ENCODE peak calls at places on chromosomes 13 and 19, in six cellular contexts. S is mesenchymal stem cell, X is mesendoderm, L is IMR-90, I is H1, O is H9. H is an unnamed sample.

GRCh38 chr13:48155850-48156249 is 60.9 kb upstream of the MED4 start:
- DNase-seq in O (no peak), L (peak; percentile 33), X (no peak), I (no peak), S (peak; percentile 45), H (no peak)

GRCh38 chr13:92938481-92939020 is 288.1 kb upstream of the GPC6 start:
- DNase-seq in L (no peak), X (peak; percentile 3), S (no peak), I (no peak), O (no peak), H (no peak)

GRCh38 chr13:46392967-46393366 is 5.9 kb upstream of the RUBCNL start:
- DNase-seq in I (no peak), L (no peak), O (no peak), S (no peak), X (no peak), H (no peak)

GRCh38 chr13:32515246-32515645 is 23.3 kb downstream of the N4BP2L2 start:
- DNase-seq in I (no peak), X (no peak), O (no peak), S (peak; percentile 17), L (peak; percentile 52), H (no peak)

GRCh38 chr19:48636859-48637448 is at the start of gene DBP:
- DNase-seq in O (peak; percentile 73), L (no peak), I (no peak), X (no peak), S (no peak), H (no peak)

GRCh38 chr13:98273824-98274786 is 97.0 kb upstream of the RNF113B start:
- DNase-seq in X (peak; percentile 65), S (peak; percentile 70), O (peak; percentile 50), I (no peak), L (peak; percentile 40), H (no peak)

GRCh38 chr13:31982540-31982939 is 49.0 kb upstream of the FRY start:
- DNase-seq in S (peak; percentile 98), X (no peak), I (no peak), L (peak; percentile 95), O (no peak), H (no peak)

GRCh38 chr13:56400774-56401173 is 739.9 kb upstream of the PRR20A start:
- DNase-seq in X (no peak), O (no peak), S (no peak), L (no peak), I (no peak), H (no peak)

GRCh38 chr19:58279042-58279924 is 528 bp downstream of the ZNF8 start:
- DNase-seq in O (peak; percentile 75), X (peak; percentile 87), L (peak; percentile 51), S (peak; percentile 78), I (peak; percentile 25), H (no peak)

GRCh38 chr13:75250526-75251183 is 231.3 kb downstream of the TBC1D4 start:
- DNase-seq in O (no peak), L (peak; percentile 83), X (no peak), I (no peak), S (no peak), H (no peak)

GRCh38 chr13:39279077-39279476 is 240.8 kb downstream of the NHLRC3 start:
- DNase-seq in O (no peak), L (no peak), S (no peak), X (no peak), I (no peak), H (no peak)

GRCh38 chr19:3458595-3459284 is 21.6 kb downstream of the SMIM24 start:
- DNase-seq in O (peak; percentile 71), S (peak; percentile 84), I (no peak), L (peak; percentile 25), X (peak; percentile 82), H (no peak)

GRCh38 chr13:96499646-96500045 is 409.7 kb downstream of the HS6ST3 start:
- DNase-seq in I (no peak), L (no peak), O (no peak), S (no peak), X (no peak), H (no peak)

GRCh38 chr13:51230473-51231105 is 8.4 kb downstream of the FAM124A start:
- DNase-seq in I (no peak), X (no peak), L (peak; percentile 7), S (peak; percentile 28), O (peak; percentile 18), H (no peak)

GRCh38 chr19:44879309-44880065 is 11.6 kb upstream of the TOMM40 start:
- DNase-seq in I (no peak), X (no peak), L (no peak), O (no peak), S (no peak), H (no peak)

GRCh38 chr19:17107546-17108452 is 32.2 kb downstream of the MYO9B start:
- DNase-seq in L (peak; percentile 98), X (peak; percentile 59), S (peak; percentile 98), I (no peak), O (no peak), H (no peak)

GRCh38 chr13:46782066-46782465 is 14.9 kb downstream of the ESD start:
- DNase-seq in S (no peak), L (no peak), I (no peak), O (no peak), X (no peak), H (no peak)

GRCh38 chr19:43651758-43652545 is 12.3 kb upstream of the CADM4 start:
- DNase-seq in X (peak; percentile 82), O (peak; percentile 70), L (peak; percentile 65), S (peak; percentile 77), I (no peak), H (no peak)

GRCh38 chr13:45121421-45121820 is 1.1 kb downstream of the GTF2F2 start:
- DNase-seq in L (peak; percentile 53), X (peak; percentile 53), S (peak; percentile 59), O (no peak), I (no peak), H (no peak)

DNA sequence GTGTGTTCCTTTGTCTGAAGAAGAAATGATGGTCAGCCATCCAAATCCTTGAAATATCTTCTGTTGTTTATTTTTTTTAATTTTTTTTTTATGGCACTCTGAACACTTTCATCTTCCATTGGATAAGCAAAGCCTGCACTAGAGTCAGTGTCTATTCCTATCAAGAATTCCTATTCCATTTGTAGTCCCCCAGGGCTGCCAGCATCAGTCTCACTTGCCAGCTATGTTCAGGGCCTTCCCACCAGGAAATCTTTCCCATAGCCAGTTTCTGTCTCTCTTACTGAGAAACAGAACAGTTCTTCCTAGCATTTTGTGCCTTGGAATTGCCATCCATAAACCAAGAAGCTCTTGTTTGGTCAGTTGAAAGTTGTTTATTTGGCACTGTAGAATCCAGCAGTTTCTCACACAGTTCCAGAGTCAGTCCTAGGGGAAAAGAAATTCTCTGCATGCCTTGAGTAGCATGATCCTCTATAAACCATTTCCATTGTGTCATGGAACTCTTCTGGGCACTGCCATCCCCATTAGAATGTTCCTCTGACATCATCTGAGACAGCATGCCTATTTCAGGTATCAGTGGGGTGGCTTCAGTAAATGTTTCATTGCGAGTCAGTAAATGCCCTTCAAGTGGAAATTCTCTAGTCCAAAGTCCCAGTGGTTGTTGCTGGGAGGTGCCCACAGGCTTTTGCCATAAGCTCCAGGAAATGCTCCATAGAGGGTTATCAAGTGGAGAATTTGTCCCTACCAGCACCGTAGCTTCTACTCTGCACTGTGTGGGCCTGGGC is 18.7 kb upstream of the SPRYD7 start:
- DNase-seq in I (no peak), L (peak; percentile 28), S (peak; percentile 9), X (no peak), O (no peak), H (no peak)
- H3K4ac ChIP-seq in I (no peak overlapping the region), L (no peak overlapping the region), S (no peak overlapping the region), X (no peak overlapping the region), O (no peak overlapping the region), H (no peak overlapping the region)

GRCh38 chr13:42597505-42597904 is 23.6 kb downstream of the TNFSF11 start:
- DNase-seq in O (no peak), L (no peak), S (no peak), I (no peak), X (peak; percentile 14), H (no peak)

GRCh38 chr13:42602910-42603309 is 29.0 kb downstream of the TNFSF11 start:
- DNase-seq in X (no peak), O (no peak), L (no peak), I (no peak), S (no peak), H (no peak)

DNA sequence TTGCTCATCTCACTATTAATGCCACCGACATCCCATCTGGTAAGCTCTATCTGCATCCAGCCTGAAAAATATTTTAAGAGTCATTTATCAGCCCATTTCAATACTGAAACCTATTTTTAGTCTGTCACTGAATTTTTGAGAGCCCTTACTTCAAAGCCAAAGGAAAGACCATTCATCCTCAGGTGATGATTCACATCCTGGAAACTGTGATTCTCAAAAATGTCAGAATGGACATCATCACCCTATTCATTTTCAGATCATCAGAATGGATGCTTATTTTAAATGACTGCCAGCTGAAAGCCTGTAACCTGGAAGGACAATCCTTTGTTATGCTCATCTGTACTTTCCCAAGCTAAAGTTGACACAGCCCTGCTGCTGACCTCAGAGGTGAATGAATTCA is 27.0 kb downstream of the TNFSF11 start:
- DNase-seq in S (no peak), O (no peak), X (no peak), I (no peak), L (no peak), H (no peak)
- H3K4me2 ChIP-seq in S (no peak overlapping the region), O (no peak overlapping the region), X (no peak overlapping the region), I (no peak overlapping the region), L (no peak overlapping the region), H (no peak overlapping the region)

GRCh38 chr13:112742583-112742982 is 52.7 kb downstream of the ATP11A start:
- DNase-seq in L (no peak), O (no peak), X (no peak), I (no peak), S (no peak), H (no peak)

GRCh38 chr13:112743451-112744305 is 53.8 kb downstream of the ATP11A start:
- DNase-seq in S (no peak), O (no peak), L (no peak), I (no peak), X (no peak), H (no peak)

GRCh38 chr13:112741185-112741755 is 51.4 kb downstream of the ATP11A start:
- DNase-seq in S (no peak), L (no peak), X (no peak), O (no peak), I (no peak), H (no peak)

GRCh38 chr13:112740502-112741131 is 50.8 kb downstream of the ATP11A start:
- DNase-seq in X (no peak), I (no peak), O (no peak), S (peak; percentile 93), L (peak; percentile 95), H (no peak)

GRCh38 chr13:112741835-112742570 is 52.2 kb downstream of the ATP11A start:
- DNase-seq in I (no peak), S (no peak), O (no peak), L (no peak), X (no peak), H (no peak)
- H3K4ac ChIP-seq in I (peak overlapping the region; percentile 21), S (no peak overlapping the region), O (no peak overlapping the region), L (peak overlapping the region; percentile 93), X (no peak overlapping the region), H (no peak overlapping the region)

DNA sequence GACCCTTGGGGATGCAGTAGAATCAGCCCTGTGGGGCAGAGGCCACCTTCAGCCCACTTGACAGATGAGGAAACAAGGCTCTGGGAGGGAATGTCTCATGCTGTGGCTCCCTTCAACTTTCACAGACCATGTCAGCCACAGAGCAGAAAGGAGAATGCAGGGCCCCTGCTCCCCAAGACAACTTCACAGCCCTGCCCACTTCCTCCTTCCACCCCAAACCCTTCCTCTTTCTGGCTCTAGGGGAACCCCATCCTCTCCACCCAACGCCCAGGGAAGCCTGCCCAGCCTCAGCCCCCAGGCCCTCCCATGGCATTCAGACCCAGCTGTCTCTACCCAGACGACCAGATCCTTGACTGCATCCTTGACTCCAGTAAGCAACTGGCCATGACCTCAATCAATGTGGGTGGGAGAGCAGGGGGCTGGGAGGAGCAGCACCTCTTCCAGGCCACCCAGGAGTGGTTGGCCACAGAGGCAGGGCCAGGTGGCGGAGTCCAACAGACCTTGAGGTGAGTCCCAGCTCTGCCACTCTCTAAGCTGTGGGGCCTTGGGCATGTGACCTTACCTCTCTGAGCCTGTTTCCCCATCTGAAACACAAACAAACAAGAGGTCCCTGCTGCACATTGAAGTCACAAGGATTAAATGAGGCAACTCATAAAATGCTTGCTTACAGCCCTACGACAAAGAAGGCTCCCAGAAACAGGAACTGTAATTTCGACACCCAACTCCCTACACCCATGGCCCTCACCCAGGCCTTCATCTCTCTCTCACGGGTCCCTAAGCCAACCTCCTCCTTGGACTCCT is 15.8 kb downstream of the DEDD2 start:
- DNase-seq in L (no peak), S (no peak), I (no peak), X (no peak), O (no peak), H (no peak)
- H3K4me2 ChIP-seq in L (no peak overlapping the region), S (no peak overlapping the region), I (no peak overlapping the region), X (no peak overlapping the region), O (no peak overlapping the region), H (no peak overlapping the region)

H was measured in neuronal stem cell.